ENCODE peak calls at places on chromosomes 5 and 9, in eight cellular contexts. Q, Z, O, V, E, X, A and S are unnamed samples.

GRCh38 chr5:139867109-139867508 is 71.5 kb downstream of the PSD2 start:
- DNase-seq in X (no peak), E (no peak), V (no peak), Q (no peak), O (no peak), A (no peak), Z (no peak), S (no peak)

GRCh38 chr5:169706758-169707450 is 69.8 kb downstream of the DOCK2 start:
- DNase-seq in Q (no peak), V (no peak), A (no peak), E (no peak), X (no peak), O (peak; percentile 29), Z (no peak), S (no peak)

GRCh38 chr5:160183075-160183474 is 46.2 kb upstream of the FABP6 start:
- DNase-seq in E (no peak), O (peak; percentile 28), Z (no peak), Q (no peak), V (no peak), A (no peak), X (no peak), S (no peak)

GRCh38 chr9:122159925-122160246 is 178 bp downstream of the MORN5 start:
- DNase-seq in E (no peak), Z (no peak), O (no peak), X (no peak), V (no peak), A (no peak), Q (no peak), S (no peak)

GRCh38 chr9:112925058-112925641 is 34.5 kb upstream of the SLC46A2 start:
- DNase-seq in X (no peak), O (peak; percentile 34), Z (no peak), E (no peak), A (peak; percentile 60), V (no peak), Q (no peak), S (no peak)

GRCh38 chr9:120733190-120733589 is 18.9 kb upstream of the MEGF9 start:
- DNase-seq in Q (no peak), O (no peak), Z (peak; percentile 79), A (no peak), X (peak; percentile 39), E (peak; percentile 29), V (no peak), S (no peak)

GRCh38 chr9:33381231-33381791 is 21.1 kb downstream of the AQP7 start:
- DNase-seq in X (no peak), A (no peak), O (no peak), E (no peak), V (no peak), Z (no peak), Q (no peak), S (peak; percentile 61)

GRCh38 chr9:137685035-137685885 is 66.5 kb downstream of the EHMT1 start:
- DNase-seq in Q (no peak), X (no peak), V (no peak), A (no peak), Z (no peak), O (no peak), E (no peak), S (no peak)

GRCh38 chr5:20832204-20833080 is 844.4 kb upstream of the CDH18 start:
- DNase-seq in E (no peak), O (no peak), V (no peak), Z (no peak), A (no peak), X (no peak), Q (no peak), S (no peak)

GRCh38 chr5:57653636-57654290 is 171.2 kb upstream of the ACTBL2 start:
- DNase-seq in O (no peak), Z (no peak), Q (peak; percentile 41), A (no peak), V (no peak), X (peak; percentile 37), E (peak; percentile 43), S (no peak)

GRCh38 chr9:105258225-105258737 is 13.8 kb downstream of the SLC44A1 start:
- DNase-seq in V (no peak), O (no peak), Q (no peak), E (no peak), Z (no peak), X (no peak), A (no peak), S (no peak)

GRCh38 chr9:114396558-114397218 is 8.9 kb upstream of the AKNA start:
- DNase-seq in Q (no peak), A (peak; percentile 55), E (no peak), V (no peak), Z (peak; percentile 57), O (no peak), X (peak; percentile 34), S (peak; percentile 87)

GRCh38 chr9:106916491-106917235 is 53.7 kb downstream of the ZNF462 start:
- DNase-seq in E (peak; percentile 52), O (peak; percentile 62), V (no peak), Q (no peak), A (peak; percentile 21), X (peak; percentile 53), Z (peak; percentile 57), S (peak; percentile 71)

GRCh38 chr9:114552716-114553115 is 34.9 kb upstream of the ATP6V1G1 start:
- DNase-seq in O (no peak), V (no peak), Z (no peak), E (no peak), Q (no peak), X (no peak), A (no peak), S (no peak)

GRCh38 chr5:108373426-108373825 is 8.5 kb downstream of the FBXL17 start:
- DNase-seq in Q (no peak), E (no peak), X (no peak), O (no peak), A (no peak), Z (no peak), V (no peak), S (no peak)

GRCh38 chr5:124920909-124921666 is 174.6 kb upstream of the ZNF608 start:
- DNase-seq in O (no peak), Q (no peak), E (no peak), X (no peak), A (no peak), V (no peak), Z (no peak), S (no peak)

DNA sequence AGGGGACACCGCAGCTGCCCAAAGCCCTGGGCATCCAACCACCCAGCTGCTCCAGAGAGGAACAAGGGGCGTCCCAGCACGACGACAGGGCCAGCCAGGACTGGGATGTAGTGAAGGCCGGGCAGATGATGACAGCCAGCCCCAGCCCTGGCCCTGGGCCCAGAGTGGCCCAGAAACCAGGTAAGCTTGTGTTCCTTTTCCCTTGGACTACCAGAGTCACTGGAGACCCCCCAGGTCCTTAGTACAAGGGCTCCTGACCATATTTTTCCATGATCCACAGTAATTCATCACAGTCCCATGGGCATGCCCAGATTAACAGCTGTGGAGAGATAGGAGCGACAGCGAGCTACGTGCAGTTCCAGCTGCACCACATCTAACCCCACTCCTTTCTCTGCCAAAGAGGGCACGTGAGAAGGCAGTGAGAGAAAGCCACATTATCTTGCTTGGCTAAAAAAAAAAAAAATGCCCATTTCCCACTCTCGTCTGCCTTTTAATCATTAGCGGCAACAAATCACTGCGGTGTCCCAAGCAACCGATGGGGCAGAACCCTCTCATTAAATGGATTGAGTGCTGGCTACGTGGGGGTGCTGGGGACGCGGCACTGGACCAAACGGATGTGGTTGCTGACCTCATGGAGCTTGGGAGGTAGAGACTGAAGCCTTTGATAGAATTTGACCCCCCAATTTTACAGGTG is 21.7 kb upstream of the SYNPO start:
- DNase-seq in Q (no peak), V (no peak), X (peak; percentile 69), E (peak; percentile 63), A (peak; percentile 31), Z (no peak), O (no peak), S (no peak)
- H3K27ac ChIP-seq in Q (peak overlapping the region; percentile 97), V (no peak overlapping the region), X (peak overlapping the region; percentile 100), E (peak overlapping the region; percentile 82), A (peak overlapping the region; percentile 27), Z (peak overlapping the region; percentile 86), O (no peak overlapping the region), S (peak overlapping the region; percentile 37)

GRCh38 chr5:103385722-103386121 is 127.2 kb downstream of the MACIR start:
- DNase-seq in O (no peak), V (no peak), X (no peak), Z (no peak), Q (no peak), E (no peak), A (no peak), S (no peak)
- TF ChIP-seq CTCF in O (no peak), V (no peak), X (no peak), Z (no peak), Q (no peak), E (no peak), A (peak; percentile 30), S (no peak)

DNA sequence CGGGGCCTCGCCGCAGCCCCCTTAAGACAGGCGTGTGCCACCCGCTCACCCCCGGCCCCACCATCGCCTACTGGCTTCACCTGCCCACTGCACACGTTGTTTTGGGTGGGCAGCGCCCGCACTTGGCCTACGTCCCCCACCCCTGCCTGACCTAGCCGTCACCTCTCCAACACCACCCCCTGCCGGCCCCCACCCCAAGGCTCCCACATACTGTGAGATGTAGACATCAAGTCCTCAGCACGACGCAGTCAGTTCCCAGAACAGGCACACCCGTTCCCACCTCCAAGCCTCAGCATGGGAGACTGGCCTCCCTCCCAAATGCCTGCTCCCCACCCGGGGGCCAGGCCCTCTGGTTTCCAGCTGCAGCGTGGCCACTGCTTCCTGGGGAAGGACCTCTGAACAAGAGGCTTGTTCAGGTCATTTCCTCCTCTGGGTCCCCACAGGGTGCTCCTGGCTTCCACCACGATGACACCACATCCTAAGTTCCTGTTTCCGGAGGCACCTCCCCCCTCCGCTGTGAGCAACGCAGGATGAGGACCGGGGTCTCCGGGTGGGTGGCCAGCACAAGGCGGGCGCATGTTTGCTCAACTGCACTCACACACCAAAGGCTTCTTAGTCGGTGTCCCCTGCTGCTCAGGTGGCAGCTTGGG is 11.3 kb downstream of the DBN1 start:
- DNase-seq in A (no peak), V (no peak), Z (no peak), X (peak; percentile 65), E (peak; percentile 69), O (no peak), Q (no peak), S (no peak)
- H3K27ac ChIP-seq in A (no peak overlapping the region), V (no peak overlapping the region), Z (peak overlapping the region; percentile 72), X (peak overlapping the region; percentile 83), E (peak overlapping the region; percentile 72), O (no peak overlapping the region), Q (peak overlapping the region; percentile 64), S (peak overlapping the region; percentile 23)

DNA sequence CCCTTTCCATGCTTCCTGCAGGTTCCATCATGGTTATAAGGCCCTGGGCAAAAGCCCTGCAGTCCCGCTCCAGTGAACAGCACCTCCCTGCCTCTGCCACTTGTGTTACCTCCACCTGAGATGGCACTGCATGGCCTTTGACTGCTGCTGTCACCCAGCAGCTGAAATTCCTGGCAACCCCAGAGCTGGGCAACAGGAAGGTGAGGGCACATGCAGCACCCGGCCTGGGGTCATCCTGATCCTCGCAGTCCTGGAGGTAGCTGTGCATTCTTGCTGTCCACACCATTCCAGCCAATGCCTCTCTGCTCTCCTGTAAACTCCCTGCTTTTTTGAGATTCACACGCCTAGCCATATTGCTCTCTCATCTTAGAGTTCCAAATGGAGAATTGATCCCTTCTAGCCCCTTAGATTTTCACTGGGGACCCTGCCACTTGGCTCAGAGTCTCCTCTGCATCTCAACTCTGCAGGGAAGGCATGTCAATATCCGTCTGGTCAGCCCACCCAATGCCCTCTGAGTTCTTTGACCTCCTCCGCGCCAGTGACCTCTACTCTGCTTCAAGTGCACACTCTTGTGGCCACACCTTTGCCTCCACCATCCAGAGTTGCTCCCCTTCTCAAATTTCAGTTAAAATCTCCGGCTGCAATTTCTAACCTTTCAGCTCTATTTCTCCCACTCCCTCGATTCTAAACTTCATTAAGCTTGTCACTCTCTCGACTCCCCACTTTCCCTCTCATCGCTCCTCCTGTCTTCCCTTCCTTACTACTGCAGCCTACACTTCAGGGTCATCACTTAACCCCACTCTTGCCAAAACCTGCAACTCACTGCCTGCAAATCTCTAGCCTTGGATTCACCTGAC is 93.4 kb downstream of the ANKH start:
- DNase-seq in Z (no peak), V (no peak), X (no peak), A (no peak), E (no peak), O (no peak), Q (no peak), S (no peak)
- TF ChIP-seq CTCF in Z (no peak), V (no peak), X (no peak), A (no peak), E (no peak), O (no peak), Q (no peak), S (no peak)